ENCODE peak calls at places on chromosomes 4 and X, in five cellular contexts. X is heart left ventricle, F is stomach, A is spleen, Y is transverse colon. L is an unnamed sample.

GRCh38 chrX:133258481-133258880 is 40.3 kb upstream of the TFDP3 start:
- DNase-seq in X (no peak), F (no peak), A (no peak), Y (no peak), L (no peak)

GRCh38 chrX:73270753-73271152 is 56.1 kb upstream of the NAP1L2 start:
- DNase-seq in X (no peak), F (no peak), A (no peak), Y (no peak), L (no peak)

GRCh38 chr4:147730333-147730732 is 1.6 kb upstream of the ARHGAP10 start:
- DNase-seq in X (no peak), F (no peak), A (no peak), Y (no peak), L (no peak)

GRCh38 chr4:95107635-95108034 is 349.9 kb downstream of the BMPR1B start:
- DNase-seq in X (no peak), F (peak), A (no peak), Y (no peak), L (no peak)

GRCh38 chr4:83639849-83640493 is 104.1 kb downstream of the GPAT3 start:
- DNase-seq in X (peak), F (peak), A (no peak), Y (peak), L (peak)

GRCh38 chrX:21382715-21383114 is 8.5 kb downstream of the CNKSR2 start:
- DNase-seq in X (no peak), F (no peak), A (no peak), Y (no peak), L (no peak)

GRCh38 chrX:52839137-52839536 is 28.1 kb downstream of the XAGE5 start:
- DNase-seq in X (no peak), F (no peak), A (no peak), Y (no peak), L (no peak)

GRCh38 chr4:15479089-15479912 is 9.6 kb downstream of the CC2D2A start:
- DNase-seq in X (peak), F (peak), A (no peak), Y (no peak), L (peak)

GRCh38 chr4:149932188-149932587 is 116.5 kb upstream of the IQCM start:
- DNase-seq in X (no peak), F (no peak), A (no peak), Y (no peak), L (no peak)

GRCh38 chr4:102139132-102139573 is 206.1 kb downstream of the SLC39A8 start:
- DNase-seq in X (peak), F (no peak), A (no peak), Y (no peak), L (no peak)

GRCh38 chrX:110210417-110211139 is 107.3 kb downstream of the AMMECR1 start:
- DNase-seq in X (no peak), F (no peak), A (no peak), Y (no peak), L (no peak)

GRCh38 chr4:21856754-21857153 is 91.8 kb downstream of the KCNIP4 start:
- DNase-seq in X (no peak), F (no peak), A (peak), Y (no peak), L (no peak)

GRCh38 chr4:138960175-138960710 is 55.3 kb upstream of the NOCT start:
- DNase-seq in X (no peak), F (no peak), A (no peak), Y (no peak), L (no peak)

GRCh38 chr4:175369087-175369486 is 443.0 kb downstream of the GPM6A start:
- DNase-seq in X (no peak), F (no peak), A (no peak), Y (no peak), L (no peak)

GRCh38 chr4:73998040-73999011 is at the start of gene CXCL5:
- DNase-seq in X (peak), F (peak), A (peak), Y (peak), L (no peak)

GRCh38 chrX:107574711-107575110 is 53.6 kb upstream of the PRPS1 start:
- DNase-seq in X (no peak), F (no peak), A (no peak), Y (no peak), L (no peak)

GRCh38 chrX:106566362-106566761 is 45.4 kb upstream of the RADX start:
- DNase-seq in X (no peak), F (no peak), A (no peak), Y (no peak), L (no peak)

GRCh38 chr4:1515763-1516162 is 109.5 kb upstream of the NKX1-1 start:
- DNase-seq in X (no peak), F (no peak), A (peak), Y (no peak), L (no peak)

GRCh38 chr4:1517592-1518411 is 111.6 kb upstream of the NKX1-1 start:
- DNase-seq in X (no peak), F (no peak), A (peak), Y (no peak), L (no peak)

GRCh38 chr4:1516261-1516660 is 110.0 kb upstream of the NKX1-1 start:
- DNase-seq in X (no peak), F (no peak), A (peak), Y (no peak), L (no peak)

GRCh38 chr4:1515156-1515555 is 108.9 kb upstream of the NKX1-1 start:
- DNase-seq in X (no peak), F (no peak), A (no peak), Y (no peak), L (no peak)

GRCh38 chr4:1516881-1517480 is 110.7 kb upstream of the NKX1-1 start:
- DNase-seq in X (no peak), F (no peak), A (peak), Y (no peak), L (no peak)
- TF ChIP-seq CTCF in X (no peak), F (no peak), A (no peak), Y (no peak), L (no peak)

GRCh38 chrX:129791961-129792570 is 12.3 kb downstream of the SASH3 start:
- DNase-seq in X (no peak), F (no peak), A (peak), Y (no peak), L (no peak)
- TF ChIP-seq POLR2A in X (no peak), F (no peak), A (no peak), Y (no peak), L (no peak)

GRCh38 chr4:25308266-25308665 is 4.3 kb upstream of the ZCCHC4 start:
- DNase-seq in X (no peak), F (no peak), A (no peak), Y (no peak), L (no peak)

GRCh38 chr4:25312496-25313193 is at the start of gene ZCCHC4:
- DNase-seq in X (peak), F (peak), A (peak), Y (peak), L (peak)

GRCh38 chr4:25308761-25309160 is 3.8 kb upstream of the ZCCHC4 start:
- DNase-seq in X (no peak), F (no peak), A (no peak), Y (no peak), L (no peak)

GRCh38 chr4:25310825-25311210 is 1.8 kb upstream of the ZCCHC4 start:
- DNase-seq in X (no peak), F (no peak), A (no peak), Y (no peak), L (no peak)

GRCh38 chr4:25310066-25310824 is 2.3 kb upstream of the ZCCHC4 start:
- DNase-seq in X (no peak), F (no peak), A (no peak), Y (no peak), L (no peak)
- H3K4me3 ChIP-seq in X (no peak), F (no peak), A (no peak), Y (no peak), L (no peak)

GRCh38 chrX:22665818-22666217 is 333.9 kb upstream of the DDX53 start:
- DNase-seq in X (no peak), F (no peak), A (no peak), Y (no peak), L (no peak)

GRCh38 chrX:22664826-22665225 is 334.9 kb upstream of the DDX53 start:
- DNase-seq in X (no peak), F (no peak), A (no peak), Y (no peak), L (no peak)

GRCh38 chrX:22660756-22661155 is 339.0 kb upstream of the DDX53 start:
- DNase-seq in X (no peak), F (no peak), A (no peak), Y (no peak), L (no peak)

GRCh38 chrX:22662776-22663175 is 337.0 kb upstream of the DDX53 start:
- DNase-seq in X (no peak), F (no peak), A (no peak), Y (no peak), L (no peak)

GRCh38 chrX:22666441-22666840 is 333.3 kb upstream of the DDX53 start:
- DNase-seq in X (no peak), F (no peak), A (no peak), Y (no peak), L (no peak)
- TF ChIP-seq CTCF in X (no peak), F (no peak), A (no peak), Y (no peak), L (no peak)

GRCh38 chr4:55215087-55215486 is 89.7 kb upstream of the KDR start:
- DNase-seq in X (no peak), F (no peak), A (no peak), Y (no peak), L (no peak)

GRCh38 chr4:55218041-55218440 is 92.6 kb upstream of the KDR start:
- DNase-seq in X (no peak), F (no peak), A (no peak), Y (no peak), L (no peak)

GRCh38 chr4:55216871-55217635 is 91.7 kb upstream of the KDR start:
- DNase-seq in X (no peak), F (no peak), A (no peak), Y (no peak), L (no peak)

GRCh38 chr4:55214172-55214571 is 88.8 kb upstream of the KDR start:
- DNase-seq in X (no peak), F (no peak), A (no peak), Y (no peak), L (no peak)
- TF ChIP-seq POLR2A in X (no peak), F (no peak), A (no peak), Y (no peak), L (no peak)

DNA sequence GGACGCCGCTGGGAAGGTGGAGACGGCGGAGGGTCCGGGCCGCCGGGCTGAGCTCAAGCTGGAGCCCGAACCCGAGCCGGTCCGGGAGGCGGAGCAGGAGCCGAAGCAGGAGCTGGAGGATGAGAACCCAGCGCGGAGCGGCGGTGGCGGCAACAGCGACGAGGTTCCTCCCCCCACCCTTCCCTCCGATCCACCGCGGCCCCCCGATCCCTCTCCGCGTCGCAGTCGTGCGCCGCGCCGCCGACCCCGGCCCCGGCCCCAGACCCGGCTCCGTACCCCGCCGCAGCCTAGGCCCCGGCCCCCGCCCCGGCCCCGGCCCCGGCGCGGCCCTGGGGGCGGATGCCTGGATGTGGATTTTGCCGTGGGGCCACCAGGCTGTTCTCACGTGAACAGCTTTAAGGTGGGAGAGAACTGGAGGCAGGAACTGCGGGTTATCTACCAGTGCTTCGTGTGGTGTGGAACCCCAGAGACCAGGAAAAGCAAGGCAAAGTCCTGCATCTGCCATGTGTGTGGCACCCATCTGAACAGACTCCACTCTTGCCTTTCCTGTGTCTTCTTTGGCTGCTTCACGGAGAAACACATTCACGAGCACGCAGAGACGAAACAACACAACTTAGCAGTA is 483 bp downstream of the USP27X start:
- DNase-seq in X (no peak), F (no peak), A (no peak), Y (no peak), L (no peak)
- H3K4me3 ChIP-seq in X (peak), F (peak), A (peak), Y (peak), L (peak)

DNA sequence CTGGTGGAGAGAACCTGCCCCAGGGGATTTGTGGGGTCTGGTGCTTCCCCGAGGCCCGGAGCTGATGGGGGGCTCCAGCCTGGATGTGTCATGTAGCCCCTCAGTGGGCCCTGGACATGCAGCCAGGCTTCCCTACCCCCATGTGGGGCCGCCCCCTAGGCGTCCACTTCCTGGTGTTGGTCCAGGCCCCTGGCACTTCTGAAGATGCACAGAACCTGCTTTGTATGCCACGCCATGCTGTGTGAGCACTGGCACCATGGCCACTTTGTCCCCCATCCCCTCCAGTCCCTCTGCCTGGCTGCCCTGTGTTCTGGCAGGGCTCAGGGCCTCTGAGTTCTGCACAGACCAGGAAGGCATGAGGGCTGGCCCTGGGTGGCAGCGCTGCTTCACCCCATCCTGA is 29.2 kb downstream of the WFS1 start:
- DNase-seq in X (no peak), F (no peak), A (no peak), Y (no peak), L (no peak)
- TF ChIP-seq CTCF in X (no peak), F (no peak), A (no peak), Y (no peak), L (no peak)

GRCh38 chr4:152996672-152997071 is 60.5 kb downstream of the FHDC1 start:
- DNase-seq in X (no peak), F (no peak), A (no peak), Y (no peak), L (no peak)
- TF ChIP-seq POLR2A in X (no peak), F (no peak), A (no peak), Y (no peak), L (no peak)

L was measured in prostate gland.